ENCODE peak calls at places on chromosomes 1 and 21, in four cellular contexts. One of them, this sample, is unnamed.

GRCh38 chr21:17257784-17258183 is 255.1 kb upstream of the CXADR start:
- DNase-seq in left lung: no peak
- DNase-seq in naive thymus-derived CD4-positive, alpha-beta T cell: no peak
- DNase-seq in mammary epithelial cell: peak
- DNase-seq in this sample: no peak

GRCh38 chr1:24126023-24126671 is 14.2 kb upstream of the MYOM3 start:
- DNase-seq in left lung: no peak
- DNase-seq in naive thymus-derived CD4-positive, alpha-beta T cell: no peak
- DNase-seq in mammary epithelial cell: no peak
- DNase-seq in this sample: no peak

GRCh38 chr1:85656948-85657347 is 51.3 kb downstream of the ZNHIT6 start:
- DNase-seq in left lung: no peak
- DNase-seq in naive thymus-derived CD4-positive, alpha-beta T cell: no peak
- DNase-seq in mammary epithelial cell: no peak
- DNase-seq in this sample: no peak

GRCh38 chr1:58884706-58885661 is 101.1 kb upstream of the JUN start:
- DNase-seq in left lung: no peak
- DNase-seq in naive thymus-derived CD4-positive, alpha-beta T cell: no peak
- DNase-seq in mammary epithelial cell: no peak
- DNase-seq in this sample: peak

GRCh38 chr1:41448831-41449230 is 35.7 kb downstream of the EDN2 start:
- DNase-seq in left lung: no peak
- DNase-seq in naive thymus-derived CD4-positive, alpha-beta T cell: no peak
- DNase-seq in mammary epithelial cell: no peak
- DNase-seq in this sample: no peak

GRCh38 chr1:184465489-184466146 is 78.8 kb downstream of the C1orf21 start:
- DNase-seq in left lung: no peak
- DNase-seq in naive thymus-derived CD4-positive, alpha-beta T cell: no peak
- DNase-seq in mammary epithelial cell: no peak
- DNase-seq in this sample: no peak

GRCh38 chr1:14915356-14916054 is 238.0 kb upstream of the TMEM51 start:
- DNase-seq in left lung: no peak
- DNase-seq in naive thymus-derived CD4-positive, alpha-beta T cell: peak
- DNase-seq in mammary epithelial cell: no peak
- DNase-seq in this sample: no peak

GRCh38 chr1:179883739-179884138 is 1.7 kb downstream of the TOR1AIP1 start:
- DNase-seq in left lung: no peak
- DNase-seq in naive thymus-derived CD4-positive, alpha-beta T cell: no peak
- DNase-seq in mammary epithelial cell: peak
- DNase-seq in this sample: no peak

GRCh38 chr1:153608742-153609584 is 4.0 kb downstream of the S100A16 start:
- DNase-seq in left lung: peak
- DNase-seq in naive thymus-derived CD4-positive, alpha-beta T cell: no peak
- DNase-seq in mammary epithelial cell: peak
- DNase-seq in this sample: peak

GRCh38 chr1:3717715-3718601 is 34.3 kb upstream of the CCDC27 start:
- DNase-seq in left lung: no peak
- DNase-seq in naive thymus-derived CD4-positive, alpha-beta T cell: no peak
- DNase-seq in mammary epithelial cell: no peak
- DNase-seq in this sample: no peak

GRCh38 chr1:112359961-112360767 is 35.9 kb upstream of the CTTNBP2NL start:
- DNase-seq in left lung: peak
- DNase-seq in naive thymus-derived CD4-positive, alpha-beta T cell: no peak
- DNase-seq in mammary epithelial cell: peak
- DNase-seq in this sample: peak

GRCh38 chr1:15578921-15579682 is 5.7 kb downstream of the AGMAT start:
- DNase-seq in left lung: no peak
- DNase-seq in naive thymus-derived CD4-positive, alpha-beta T cell: no peak
- DNase-seq in mammary epithelial cell: no peak
- DNase-seq in this sample: no peak

GRCh38 chr1:228809621-228810313 is 74.5 kb downstream of the RHOU start:
- DNase-seq in left lung: no peak
- DNase-seq in naive thymus-derived CD4-positive, alpha-beta T cell: no peak
- DNase-seq in mammary epithelial cell: peak
- DNase-seq in this sample: no peak

GRCh38 chr1:47758341-47759237 is 238.6 kb downstream of the TRABD2B start:
- DNase-seq in left lung: no peak
- DNase-seq in naive thymus-derived CD4-positive, alpha-beta T cell: no peak
- DNase-seq in mammary epithelial cell: no peak
- DNase-seq in this sample: no peak

GRCh38 chr1:88695781-88696180 is 11.7 kb downstream of the PKN2 start:
- DNase-seq in left lung: no peak
- DNase-seq in naive thymus-derived CD4-positive, alpha-beta T cell: no peak
- DNase-seq in mammary epithelial cell: no peak
- DNase-seq in this sample: no peak

DNA sequence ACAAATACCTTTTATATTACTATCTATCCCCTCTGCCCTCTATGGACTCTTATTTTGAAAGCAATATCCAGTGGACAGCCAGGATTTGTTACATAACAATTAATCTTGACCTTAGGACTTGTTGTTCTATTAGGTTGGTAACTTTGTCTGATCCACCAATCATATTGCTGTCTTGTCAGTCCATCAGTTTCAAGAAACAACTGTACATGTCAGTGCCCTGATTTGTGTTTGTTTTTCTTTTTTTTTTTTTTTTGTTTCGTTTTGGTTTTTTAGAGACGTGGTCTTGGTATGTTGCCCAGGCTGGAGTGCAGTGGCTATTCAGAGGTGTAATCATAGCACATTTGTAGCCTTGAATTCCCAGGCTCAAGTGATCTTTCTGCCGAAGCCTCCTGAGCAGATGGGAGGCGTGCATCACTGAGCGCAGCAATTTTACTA is 1.5 kb upstream of the SCP2 start:
- DNase-seq in left lung: no peak
- DNase-seq in naive thymus-derived CD4-positive, alpha-beta T cell: no peak
- DNase-seq in mammary epithelial cell: no peak
- DNase-seq in this sample: no peak
- H3K4me3 ChIP-seq in left lung: no peak
- H3K4me3 ChIP-seq in naive thymus-derived CD4-positive, alpha-beta T cell: no peak
- H3K4me3 ChIP-seq in mammary epithelial cell: no peak
- H3K4me3 ChIP-seq in this sample: no peak

GRCh38 chr21:36510911-36511310 is 31.0 kb upstream of the CLDN14 start:
- DNase-seq in left lung: no peak
- DNase-seq in naive thymus-derived CD4-positive, alpha-beta T cell: no peak
- DNase-seq in mammary epithelial cell: no peak
- DNase-seq in this sample: no peak
- H3K4me3 ChIP-seq in left lung: no peak
- H3K4me3 ChIP-seq in naive thymus-derived CD4-positive, alpha-beta T cell: no peak
- H3K4me3 ChIP-seq in mammary epithelial cell: no peak
- H3K4me3 ChIP-seq in this sample: no peak

GRCh38 chr1:155859234-155859829 is at the start of gene SYT11:
- DNase-seq in left lung: peak
- DNase-seq in naive thymus-derived CD4-positive, alpha-beta T cell: peak
- DNase-seq in mammary epithelial cell: peak
- DNase-seq in this sample: peak

GRCh38 chr1:155856975-155857930 is at the start of gene GON4L:
- DNase-seq in left lung: peak
- DNase-seq in naive thymus-derived CD4-positive, alpha-beta T cell: peak
- DNase-seq in mammary epithelial cell: peak
- DNase-seq in this sample: peak

GRCh38 chr1:155860939-155861496 is 1.7 kb downstream of the SYT11 start:
- DNase-seq in left lung: no peak
- DNase-seq in naive thymus-derived CD4-positive, alpha-beta T cell: no peak
- DNase-seq in mammary epithelial cell: no peak
- DNase-seq in this sample: no peak

GRCh38 chr1:155858805-155859233 is 548 bp upstream of the SYT11 start:
- DNase-seq in left lung: no peak
- DNase-seq in naive thymus-derived CD4-positive, alpha-beta T cell: no peak
- DNase-seq in mammary epithelial cell: peak
- DNase-seq in this sample: peak

GRCh38 chr1:155859881-155860841 is 794 bp downstream of the SYT11 start:
- DNase-seq in left lung: peak
- DNase-seq in naive thymus-derived CD4-positive, alpha-beta T cell: peak
- DNase-seq in mammary epithelial cell: no peak
- DNase-seq in this sample: peak
- H3K4me3 ChIP-seq in left lung: peak
- H3K4me3 ChIP-seq in naive thymus-derived CD4-positive, alpha-beta T cell: peak
- H3K4me3 ChIP-seq in mammary epithelial cell: no peak
- H3K4me3 ChIP-seq in this sample: peak

GRCh38 chr1:68000191-68000590 is 50.2 kb downstream of the DIRAS3 start:
- DNase-seq in left lung: no peak
- DNase-seq in naive thymus-derived CD4-positive, alpha-beta T cell: no peak
- DNase-seq in mammary epithelial cell: no peak
- DNase-seq in this sample: no peak

DNA sequence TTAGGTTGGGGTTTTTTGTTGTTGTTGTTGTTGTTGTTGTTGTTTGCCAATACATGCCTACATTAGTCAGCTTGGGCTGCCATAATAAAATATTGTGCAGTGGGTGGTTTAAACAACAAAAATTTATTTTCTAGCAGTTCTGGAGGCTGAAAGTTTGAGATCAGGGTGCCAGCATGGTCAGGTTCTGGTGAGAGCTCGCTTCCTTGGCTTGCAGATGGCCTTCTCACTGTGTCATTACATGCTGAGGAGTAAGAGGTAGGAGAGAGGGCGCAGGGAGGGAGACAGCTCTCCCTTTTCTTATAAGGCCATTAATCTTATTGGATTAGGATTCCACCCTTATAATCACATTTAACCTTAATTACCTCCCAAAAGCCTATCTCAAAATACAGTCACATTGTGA is 52.7 kb downstream of the DIRAS3 start:
- DNase-seq in left lung: no peak
- DNase-seq in naive thymus-derived CD4-positive, alpha-beta T cell: no peak
- DNase-seq in mammary epithelial cell: no peak
- DNase-seq in this sample: no peak
- H3K4me3 ChIP-seq in left lung: no peak
- H3K4me3 ChIP-seq in naive thymus-derived CD4-positive, alpha-beta T cell: no peak
- H3K4me3 ChIP-seq in mammary epithelial cell: no peak
- H3K4me3 ChIP-seq in this sample: no peak

DNA sequence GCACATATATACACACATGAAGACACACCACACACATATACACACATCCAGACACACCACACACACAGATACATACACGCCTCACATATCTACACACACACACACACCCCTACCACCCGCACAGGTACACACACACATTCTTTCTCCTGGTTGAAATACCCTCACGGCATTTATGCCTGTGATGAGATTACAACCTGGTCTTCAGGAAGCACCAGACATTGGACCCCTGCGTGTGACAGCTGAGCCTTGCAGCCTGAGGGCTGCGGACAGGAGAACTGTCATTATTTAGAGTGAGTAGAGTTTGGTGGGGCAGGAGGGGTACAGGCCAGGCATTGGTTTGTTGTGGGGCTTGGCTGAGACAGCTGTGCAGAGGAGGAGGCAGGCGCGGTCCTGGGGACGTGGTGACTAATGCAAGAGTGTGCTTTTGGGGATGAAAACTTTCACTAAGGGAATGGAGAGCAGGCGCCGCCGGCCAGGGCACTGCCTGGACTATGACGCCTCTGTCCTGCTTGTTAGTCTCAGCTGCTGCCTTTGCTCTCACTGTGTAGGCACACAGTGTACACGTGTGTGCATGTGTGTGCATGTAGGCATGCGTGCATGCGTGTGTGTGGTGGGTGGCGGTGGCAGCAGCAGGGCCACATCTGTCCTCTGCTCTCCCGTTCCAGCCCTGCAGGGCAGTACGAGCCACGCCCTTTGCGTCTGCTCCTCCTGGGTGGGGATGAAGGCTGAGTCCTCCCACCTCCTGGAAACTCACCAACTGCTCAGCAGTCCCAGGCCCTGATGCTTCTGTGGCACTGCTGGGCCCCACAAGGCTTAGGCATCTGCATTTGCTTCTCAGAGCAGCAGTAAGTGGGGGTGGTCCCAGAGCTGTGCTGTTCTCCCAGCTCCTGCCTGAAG is 57.6 kb downstream of the SPSB1 start:
- DNase-seq in left lung: no peak
- DNase-seq in naive thymus-derived CD4-positive, alpha-beta T cell: no peak
- DNase-seq in mammary epithelial cell: no peak
- DNase-seq in this sample: no peak
- H3K4me3 ChIP-seq in left lung: no peak
- H3K4me3 ChIP-seq in naive thymus-derived CD4-positive, alpha-beta T cell: no peak
- H3K4me3 ChIP-seq in mammary epithelial cell: no peak
- H3K4me3 ChIP-seq in this sample: no peak

GRCh38 chr1:33516428-33516827 is 44.0 kb downstream of the ZSCAN20 start:
- DNase-seq in left lung: no peak
- DNase-seq in naive thymus-derived CD4-positive, alpha-beta T cell: no peak
- DNase-seq in mammary epithelial cell: no peak
- DNase-seq in this sample: no peak

GRCh38 chr1:33516891-33517550 is 44.6 kb downstream of the ZSCAN20 start:
- DNase-seq in left lung: no peak
- DNase-seq in naive thymus-derived CD4-positive, alpha-beta T cell: no peak
- DNase-seq in mammary epithelial cell: no peak
- DNase-seq in this sample: no peak

GRCh38 chr1:33519240-33519884 is 46.9 kb downstream of the ZSCAN20 start:
- DNase-seq in left lung: no peak
- DNase-seq in naive thymus-derived CD4-positive, alpha-beta T cell: no peak
- DNase-seq in mammary epithelial cell: no peak
- DNase-seq in this sample: no peak

GRCh38 chr1:33515607-33516006 is 43.2 kb downstream of the ZSCAN20 start:
- DNase-seq in left lung: no peak
- DNase-seq in naive thymus-derived CD4-positive, alpha-beta T cell: no peak
- DNase-seq in mammary epithelial cell: no peak
- DNase-seq in this sample: no peak

GRCh38 chr1:33517596-33518250 is 45.3 kb downstream of the ZSCAN20 start:
- DNase-seq in left lung: no peak
- DNase-seq in naive thymus-derived CD4-positive, alpha-beta T cell: no peak
- DNase-seq in mammary epithelial cell: no peak
- DNase-seq in this sample: no peak
- H3K4me3 ChIP-seq in left lung: no peak
- H3K4me3 ChIP-seq in naive thymus-derived CD4-positive, alpha-beta T cell: no peak
- H3K4me3 ChIP-seq in mammary epithelial cell: no peak
- H3K4me3 ChIP-seq in this sample: no peak